ENCODE peak calls at places on chromosomes 11 and 22, in four cellular contexts. U is NB4, D is A549, F is uterus. B is an unnamed sample.

GRCh38 chr22:36348760-36349159 is 39.0 kb downstream of the MYH9 start:
- DNase-seq in F (no peak), D (no peak), U (no peak), B (no peak)

GRCh38 chr22:47850644-47851151 is 1088.2 kb downstream of the TBC1D22A start:
- DNase-seq in F (no peak), D (no peak), U (no peak), B (no peak)

GRCh38 chr11:83425137-83425466 is 138.9 kb upstream of the CCDC90B start:
- DNase-seq in F (no peak), D (no peak), U (no peak), B (no peak)

GRCh38 chr11:75338516-75339218 is 12.8 kb downstream of the ARRB1 start:
- DNase-seq in F (no peak), D (no peak), U (peak), B (no peak)

GRCh38 chr11:65612691-65613090 is 1.3 kb downstream of the MAP3K11 start:
- DNase-seq in F (no peak), D (no peak), U (no peak), B (no peak)

GRCh38 chr11:120168960-120169681 is 31.2 kb upstream of the TRIM29 start:
- DNase-seq in D (peak), F (no peak), U (peak), B (peak)

GRCh38 chr11:125455851-125456250 is 40.2 kb downstream of the FEZ1 start:
- DNase-seq in F (no peak), D (no peak), U (no peak), B (no peak)

GRCh38 chr11:124946735-124947141 is 7.3 kb upstream of the CCDC15 start:
- DNase-seq in U (no peak), D (no peak), F (no peak), B (no peak)

GRCh38 chr11:101721270-101721669 is 137.5 kb upstream of the TRPC6 start:
- DNase-seq in U (no peak), F (no peak), D (peak), B (no peak)

GRCh38 chr22:22342697-22343602 is 98.4 kb downstream of the VPREB1 start:
- DNase-seq in F (no peak), D (peak), U (peak), B (no peak)

GRCh38 chr11:13924801-13925327 is 37.7 kb upstream of the SPON1 start:
- DNase-seq in U (peak), F (no peak), D (no peak), B (no peak)
- H3K4me3 ChIP-seq in U (no peak), F (no peak), D (no peak), B (no peak)

DNA sequence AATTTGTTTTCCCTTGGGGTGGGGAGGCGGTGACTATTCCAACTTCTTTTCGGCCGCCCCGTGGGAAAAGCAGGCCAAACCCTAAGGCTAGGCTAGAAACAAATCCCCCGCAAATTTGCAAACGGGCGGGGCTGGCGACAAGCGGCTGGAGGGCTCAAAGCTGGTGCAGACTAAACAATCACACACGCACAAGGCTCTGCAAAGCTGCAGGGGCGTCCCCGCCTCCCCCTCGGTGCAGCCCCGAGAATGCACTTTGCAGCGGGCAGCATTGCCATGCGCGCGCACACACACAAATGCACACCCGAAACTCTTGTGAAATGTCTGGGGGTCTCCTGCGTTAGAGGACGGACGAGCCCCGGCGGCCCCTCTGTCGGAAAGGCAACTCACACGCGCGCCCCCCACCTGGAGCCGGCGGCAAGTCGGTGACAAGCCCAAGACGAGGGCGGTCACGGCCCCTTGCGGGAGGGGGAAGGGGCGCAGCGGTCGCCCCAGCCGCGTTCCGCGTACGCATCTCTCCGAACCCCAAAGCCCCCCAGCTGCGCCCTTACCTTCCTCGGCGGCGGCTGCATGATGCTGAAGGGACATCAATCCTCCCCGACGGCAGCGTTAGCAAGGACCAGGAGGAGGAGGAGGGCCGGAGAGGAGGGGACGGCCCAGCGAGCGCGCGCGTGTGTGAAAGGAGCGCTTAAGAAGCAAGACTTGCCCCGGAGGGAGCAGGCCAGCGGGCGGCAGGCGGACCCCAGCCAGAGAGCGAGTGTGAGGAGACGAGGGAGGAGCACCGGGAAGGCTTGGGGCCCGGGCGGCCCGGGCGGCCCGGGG is 600 bp downstream of the FCHSD2 start:
- DNase-seq in U (peak), D (peak), F (peak), B (peak)
- TF ChIP-seq CTCF in U (no peak), D (no peak), F (no peak), B (no peak)

DNA sequence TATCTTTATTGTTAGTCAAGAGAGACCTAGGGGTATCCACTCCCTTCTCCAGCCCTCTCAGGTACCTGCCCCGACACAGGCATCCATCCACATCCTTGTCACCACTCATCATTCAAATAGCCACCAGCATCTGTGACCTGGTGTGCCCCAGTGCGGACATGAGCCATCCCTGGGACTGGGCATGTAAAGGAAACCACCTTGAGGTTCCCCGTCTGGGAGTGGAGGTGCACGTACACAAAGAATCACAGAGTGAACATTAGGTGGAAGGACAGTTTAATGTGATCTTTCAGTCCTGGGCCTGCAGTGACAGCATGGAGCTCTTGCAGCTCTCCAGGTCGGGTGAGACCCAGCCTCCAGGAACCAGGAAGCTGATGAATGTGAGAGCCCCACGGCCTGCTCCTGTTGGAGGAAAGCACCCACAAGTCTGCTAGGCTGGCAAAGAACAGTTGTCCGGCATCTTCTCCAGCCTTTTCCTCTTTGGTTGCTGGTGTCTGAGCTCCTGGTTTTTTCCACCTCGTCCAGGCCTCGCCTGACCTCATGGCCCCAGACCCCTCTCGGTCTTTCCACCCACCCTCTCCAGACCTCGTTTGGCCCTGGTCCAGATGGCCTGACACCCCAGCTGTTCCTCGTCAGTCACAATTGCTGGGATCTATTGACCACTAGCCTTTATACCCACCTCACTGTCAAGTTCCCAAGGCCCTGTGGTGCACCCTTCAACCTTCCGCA is 16.5 kb downstream of the PSMD13 start:
- DNase-seq in U (no peak), F (no peak), D (no peak), B (no peak)
- TF ChIP-seq POLR2A in U (no peak), F (no peak), D (no peak), B (no peak)

GRCh38 chr11:59208956-59209355 is 3.8 kb downstream of the MPEG1 start:
- DNase-seq in U (no peak), F (no peak), D (no peak), B (no peak)

GRCh38 chr11:59212222-59212621 is 505 bp downstream of the MPEG1 start:
- DNase-seq in U (no peak), D (no peak), F (no peak), B (no peak)

GRCh38 chr11:59216654-59217640 is 4.2 kb upstream of the MPEG1 start:
- DNase-seq in U (peak), D (no peak), F (peak), B (peak)

GRCh38 chr11:59214141-59214893 is 1.6 kb upstream of the MPEG1 start:
- DNase-seq in F (no peak), U (no peak), D (no peak), B (no peak)

DNA sequence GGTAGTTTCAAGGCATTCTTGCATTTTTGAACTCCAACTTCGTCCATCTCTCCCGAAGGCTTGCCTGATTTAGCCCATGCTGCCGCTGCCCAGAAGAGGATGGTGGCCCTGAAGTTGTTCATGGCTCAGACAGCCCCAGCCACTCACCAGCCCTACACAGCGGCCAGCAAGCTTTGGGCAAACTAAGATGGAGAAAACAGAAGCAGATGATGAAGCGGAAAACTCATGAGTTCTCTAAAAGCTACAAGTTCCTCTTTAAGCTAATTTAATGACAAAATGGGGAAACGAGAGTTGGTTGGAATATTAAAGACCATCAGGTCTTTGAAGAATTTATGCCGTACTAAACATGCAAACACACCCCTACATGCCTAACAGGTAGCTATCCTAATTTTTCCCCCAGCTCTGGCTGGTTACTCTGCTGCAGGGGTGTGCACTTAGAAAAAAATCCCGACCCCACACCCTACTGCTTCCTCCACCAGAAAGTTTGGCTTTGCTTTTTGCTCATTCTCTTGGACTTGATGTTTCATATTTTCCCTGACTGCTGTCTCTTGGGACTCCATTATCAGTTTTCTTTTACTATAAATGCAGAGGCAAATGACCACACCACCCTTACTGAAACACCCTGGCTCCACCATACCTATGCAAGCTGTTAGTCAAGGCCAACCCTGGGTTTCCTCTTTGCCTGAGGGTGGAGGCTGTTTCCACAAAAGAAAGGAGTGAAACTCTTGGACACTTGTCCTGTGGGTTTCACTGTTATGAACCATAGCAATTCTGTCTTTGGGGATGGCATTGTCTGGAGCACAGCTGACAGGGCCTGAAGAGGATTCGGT is at the start of gene MPEG1:
- DNase-seq in D (no peak), F (no peak), U (peak), B (no peak)
- H3K4me3 ChIP-seq in D (no peak), F (no peak), U (no peak), B (no peak)

DNA sequence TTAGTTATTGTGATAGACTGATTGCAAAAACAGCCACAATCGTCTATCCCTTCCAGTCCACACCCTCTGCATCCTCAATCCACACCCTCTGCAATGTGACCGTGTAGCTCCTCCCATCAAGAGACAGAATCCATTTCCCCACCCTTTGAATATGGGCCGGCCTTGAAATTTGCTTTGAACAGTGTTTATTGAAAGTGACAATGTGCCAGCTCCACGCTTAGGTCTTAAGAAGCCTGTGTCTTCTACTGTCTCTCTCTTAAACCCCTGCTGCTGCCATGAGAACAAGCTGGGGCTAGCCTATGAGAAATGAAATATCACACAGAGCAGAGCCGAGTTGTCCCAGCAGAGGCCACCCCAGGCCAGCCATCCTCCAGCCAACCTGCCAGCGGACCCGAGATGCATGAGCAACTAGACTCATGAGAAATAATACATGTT is 22.3 kb upstream of the MICAL2 start:
- DNase-seq in F (no peak), U (peak), D (peak), B (peak)
- TF ChIP-seq CTCF in F (peak), U (no peak), D (peak), B (no peak)

GRCh38 chr22:49962012-49962750 is 1.6 kb downstream of the PIM3 start:
- DNase-seq in D (peak), U (peak), F (peak), B (peak)
- TF ChIP-seq POLR2A in D (no peak), U (no peak), F (peak), B (no peak)

DNA sequence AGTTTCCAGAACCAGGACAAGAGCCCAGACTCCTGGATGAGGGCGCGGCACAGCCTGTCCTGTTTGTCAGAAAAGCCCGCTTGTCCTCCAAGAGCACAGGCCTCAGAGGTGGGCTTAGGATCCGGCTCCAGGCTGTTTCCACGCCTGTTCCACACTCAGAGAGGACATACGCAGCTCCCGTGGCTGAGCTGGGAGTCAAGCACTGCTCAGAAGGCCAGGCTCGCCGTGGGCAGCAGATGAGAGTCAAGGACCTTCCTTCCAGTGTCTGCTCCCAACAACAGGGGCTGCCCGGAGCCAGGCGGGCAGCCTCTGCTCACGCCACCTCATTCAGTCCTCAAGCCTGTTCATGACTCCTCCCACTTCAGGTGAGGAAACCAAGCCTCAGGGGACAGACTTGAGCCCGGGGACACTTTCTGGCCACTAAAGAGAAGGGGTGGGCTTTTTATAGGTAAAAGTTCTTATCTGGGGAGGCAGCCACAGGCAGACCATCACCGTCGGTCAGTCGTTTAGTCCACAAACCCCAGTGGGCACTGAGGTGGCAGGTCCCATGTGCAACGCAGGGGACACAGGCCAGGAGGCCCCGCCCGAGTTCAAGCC is 3.8 kb downstream of the CYB5R3 start:
- DNase-seq in F (no peak), D (no peak), U (no peak), B (no peak)
- H3K4me3 ChIP-seq in F (no peak), D (no peak), U (no peak), B (no peak)

GRCh38 chr11:132992838-132993680 is 539.2 kb downstream of the OPCML start:
- DNase-seq in F (no peak), U (no peak), D (no peak), B (no peak)
- TF ChIP-seq CTCF in F (no peak), U (no peak), D (no peak), B (no peak)

B was measured in lower leg skin.